ENCODE peak calls at places on chromosomes 5 and 9, in ten cellular contexts. P is stimulated activated CD4-positive, alpha-beta T cell treated with anti-CD3 and anti-CD28 coated beads, Interleukin-1b, Interleukin-23, amount 100 ng/mL, for 24 hours; Q is DMS 273 treated with DMSO at 0.1 percent for 48 hours; N is nephron progenitor cell; X is activated T-cell treated with anti-CD3 and anti-CD28 coated beads for 4 hours; Z is sciatic nerve; K is G401; F is T follicular helper cell; L is iris pigment epithelial cell; W is Right ventricle myocardium superior. D is an unnamed sample.

GRCh38 chr9:136882109-136882946 is 4.0 kb upstream of the TRAF2 start:
- DNase-seq in P (peak; percentile 92), Q (no peak), N (no peak), X (peak; percentile 89), Z (no peak), K (no peak), F (peak; percentile 79), L (peak; percentile 89), W (peak; percentile 58), D (peak; percentile 94)

GRCh38 chr9:128805661-128806060 is 12.6 kb upstream of the ENDOG start:
- DNase-seq in P (no peak), Q (no peak), N (no peak), X (no peak), Z (no peak), K (no peak), F (no peak), L (no peak), W (no peak), D (no peak)

GRCh38 chr5:99187611-99188010 is 258.8 kb upstream of the CHD1 start:
- DNase-seq in P (no peak), Q (no peak), N (no peak), X (no peak), Z (no peak), K (no peak), F (no peak), L (no peak), W (no peak), D (no peak)

GRCh38 chr9:38318755-38319495 is 73.6 kb upstream of the ALDH1B1 start:
- DNase-seq in P (no peak), Q (no peak), N (no peak), X (no peak), Z (no peak), K (no peak), F (no peak), L (peak; percentile 61), W (no peak), D (peak; percentile 69)

GRCh38 chr9:35001803-35002502 is 12.4 kb downstream of the DNAJB5 start:
- DNase-seq in P (no peak), Q (no peak), N (no peak), X (no peak), Z (no peak), K (no peak), F (no peak), L (peak; percentile 53), W (no peak), D (peak; percentile 90)

GRCh38 chr5:80905405-80905804 is 54.8 kb upstream of the RASGRF2 start:
- DNase-seq in P (no peak), Q (no peak), N (no peak), X (no peak), Z (no peak), K (no peak), F (no peak), L (peak; percentile 9), W (no peak), D (no peak)

GRCh38 chr9:82495884-82496777 is 507.6 kb downstream of the SPATA31D1 start:
- DNase-seq in P (no peak), Q (no peak), N (no peak), X (no peak), Z (no peak), K (no peak), F (no peak), L (no peak), W (peak; percentile 32), D (no peak)

GRCh38 chr9:109276469-109277440 is 44.1 kb downstream of the EPB41L4B start:
- DNase-seq in P (no peak), Q (peak; percentile 46), N (no peak), X (no peak), Z (no peak), K (peak; percentile 76), F (no peak), L (no peak), W (no peak), D (no peak)

GRCh38 chr5:61953913-61954312 is 352.1 kb upstream of the KIF2A start:
- DNase-seq in P (no peak), Q (no peak), N (no peak), X (no peak), Z (no peak), K (no peak), F (no peak), L (no peak), W (no peak), D (peak; percentile 10)

GRCh38 chr5:76325326-76325725 is 77.8 kb upstream of the IQGAP2 start:
- DNase-seq in P (no peak), Q (no peak), N (no peak), X (no peak), Z (no peak), K (no peak), F (no peak), L (no peak), W (no peak), D (no peak)

GRCh38 chr5:10563132-10563939 is 534 bp upstream of the ANKRD33B start:
- DNase-seq in P (peak; percentile 45), Q (no peak), N (no peak), X (peak; percentile 19), Z (peak; percentile 78), K (no peak), F (no peak), L (peak; percentile 63), W (peak; percentile 64), D (no peak)

GRCh38 chr5:39654715-39655114 is 229.9 kb upstream of the DAB2 start:
- DNase-seq in P (no peak), Q (no peak), N (no peak), X (no peak), Z (no peak), K (no peak), F (no peak), L (no peak), W (no peak), D (no peak)

GRCh38 chr5:32538031-32538547 is 47.3 kb upstream of the SUB1 start:
- DNase-seq in P (no peak), Q (no peak), N (no peak), X (peak; percentile 26), Z (no peak), K (no peak), F (peak; percentile 22), L (no peak), W (peak; percentile 70), D (peak; percentile 30)

GRCh38 chr5:159341914-159342313 is 11.6 kb upstream of the IL12B start:
- DNase-seq in P (no peak), Q (no peak), N (no peak), X (peak; percentile 49), Z (peak; percentile 63), K (peak; percentile 7), F (peak; percentile 45), L (peak; percentile 84), W (peak; percentile 57), D (peak; percentile 89)

GRCh38 chr5:133944263-133945230 is 23.9 kb downstream of the C5orf15 start:
- DNase-seq in P (peak; percentile 35), Q (peak; percentile 24), N (peak; percentile 66), X (peak; percentile 14), Z (peak; percentile 59), K (peak; percentile 61), F (no peak), L (peak; percentile 47), W (no peak), D (peak; percentile 57)

GRCh38 chr5:173395257-173395932 is 67.2 kb upstream of the STC2 start:
- DNase-seq in P (no peak), Q (no peak), N (no peak), X (no peak), Z (no peak), K (no peak), F (no peak), L (peak; percentile 71), W (no peak), D (peak; percentile 9)

GRCh38 chr9:112020680-112021596 is 124.3 kb downstream of the UGCG start:
- DNase-seq in P (no peak), Q (no peak), N (no peak), X (no peak), Z (no peak), K (no peak), F (no peak), L (peak; percentile 86), W (no peak), D (peak; percentile 98)

GRCh38 chr5:132327278-132327959 is 33.2 kb downstream of the SLC22A4 start:
- DNase-seq in P (no peak), Q (no peak), N (no peak), X (no peak), Z (no peak), K (no peak), F (no peak), L (peak; percentile 86), W (no peak), D (no peak)

GRCh38 chr5:91179018-91179417 is 204.1 kb downstream of the ARRDC3 start:
- DNase-seq in P (no peak), Q (no peak), N (no peak), X (no peak), Z (no peak), K (no peak), F (no peak), L (peak; percentile 53), W (no peak), D (no peak)

GRCh38 chr5:146338774-146339714 is at the start of gene POU4F3:
- DNase-seq in P (no peak), Q (no peak), N (peak; percentile 58), X (no peak), Z (no peak), K (no peak), F (no peak), L (no peak), W (no peak), D (no peak)

GRCh38 chr5:12672141-12672540 is 767.9 kb upstream of the CTNND2 start:
- DNase-seq in P (no peak), Q (no peak), N (no peak), X (no peak), Z (no peak), K (no peak), F (no peak), L (no peak), W (no peak), D (no peak)

GRCh38 chr5:92676120-92676838 is 904.7 kb downstream of the NR2F1-AS1 start:
- DNase-seq in P (no peak), Q (no peak), N (no peak), X (no peak), Z (no peak), K (no peak), F (no peak), L (no peak), W (no peak), D (no peak)

GRCh38 chr5:103475629-103476240 is 86.9 kb downstream of the NUDT12 start:
- DNase-seq in P (no peak), Q (no peak), N (peak; percentile 5), X (no peak), Z (no peak), K (peak; percentile 50), F (no peak), L (peak; percentile 60), W (no peak), D (peak; percentile 46)

GRCh38 chr9:120755827-120756434 is 37.3 kb downstream of the FBXW2 start:
- DNase-seq in P (peak; percentile 51), Q (no peak), N (peak; percentile 73), X (peak; percentile 77), Z (no peak), K (peak; percentile 72), F (peak; percentile 52), L (no peak), W (no peak), D (peak; percentile 42)

GRCh38 chr9:127173063-127173462 is 50.6 kb upstream of the ANGPTL2 start:
- DNase-seq in P (no peak), Q (no peak), N (no peak), X (no peak), Z (peak; percentile 21), K (no peak), F (no peak), L (no peak), W (no peak), D (no peak)

GRCh38 chr5:106269252-106269843 is 1401.4 kb downstream of the EFNA5 start:
- DNase-seq in P (no peak), Q (peak; percentile 1), N (no peak), X (no peak), Z (no peak), K (peak; percentile 23), F (no peak), L (peak; percentile 49), W (no peak), D (peak; percentile 58)

GRCh38 chr9:18890372-18890771 is 142.6 kb downstream of the SAXO1 start:
- DNase-seq in P (no peak), Q (no peak), N (no peak), X (no peak), Z (no peak), K (no peak), F (no peak), L (peak; percentile 86), W (no peak), D (peak; percentile 44)

GRCh38 chr9:89536618-89537017 is 38.7 kb upstream of the SEMA4D start:
- DNase-seq in P (no peak), Q (no peak), N (no peak), X (no peak), Z (no peak), K (no peak), F (no peak), L (no peak), W (no peak), D (no peak)

D was measured in bronchial epithelial cell.